ENCODE peak calls at places on chromosomes 12 and 14, in six cellular contexts. M, Q, J, B, D and G are unnamed samples.

GRCh38 chr12:61610143-61610542 is 650.1 kb upstream of the USP15 start:
- DNase-seq in M (no peak), Q (no peak), J (no peak), B (no peak), D (no peak), G (no peak)

GRCh38 chr14:61334197-61334701 is 12.9 kb downstream of the PRKCH start:
- DNase-seq in M (no peak), Q (no peak), J (no peak), B (no peak), D (no peak), G (no peak)

GRCh38 chr12:1919284-1919683 is 832 bp upstream of the CACNA2D4 start:
- DNase-seq in M (no peak), Q (peak; percentile 10), J (no peak), B (no peak), D (no peak), G (no peak)

GRCh38 chr14:34554540-34555250 is 15.2 kb upstream of the EAPP start:
- DNase-seq in M (peak; percentile 37), Q (peak; percentile 19), J (no peak), B (no peak), D (no peak), G (no peak)

GRCh38 chr14:94929354-94929753 is 159.4 kb upstream of the GSC start:
- DNase-seq in M (no peak), Q (no peak), J (no peak), B (no peak), D (no peak), G (no peak)

GRCh38 chr12:57004651-57005050 is 1.7 kb downstream of the ZBTB39 start:
- DNase-seq in M (no peak), Q (no peak), J (no peak), B (no peak), D (no peak), G (no peak)

GRCh38 chr12:49086116-49086515 is 8.5 kb downstream of the DHH start:
- DNase-seq in M (peak; percentile 76), Q (peak; percentile 69), J (no peak), B (no peak), D (no peak), G (no peak)

GRCh38 chr12:91651728-91652127 is 469.1 kb upstream of the DCN start:
- DNase-seq in M (no peak), Q (no peak), J (no peak), B (no peak), D (no peak), G (no peak)

GRCh38 chr12:128660532-128661215 is 163.1 kb downstream of the SLC15A4 start:
- DNase-seq in M (no peak), Q (no peak), J (no peak), B (no peak), D (no peak), G (no peak)

GRCh38 chr12:63882844-63883243 is 38.3 kb downstream of the SRGAP1 start:
- DNase-seq in M (peak; percentile 59), Q (no peak), J (no peak), B (no peak), D (no peak), G (no peak)

DNA sequence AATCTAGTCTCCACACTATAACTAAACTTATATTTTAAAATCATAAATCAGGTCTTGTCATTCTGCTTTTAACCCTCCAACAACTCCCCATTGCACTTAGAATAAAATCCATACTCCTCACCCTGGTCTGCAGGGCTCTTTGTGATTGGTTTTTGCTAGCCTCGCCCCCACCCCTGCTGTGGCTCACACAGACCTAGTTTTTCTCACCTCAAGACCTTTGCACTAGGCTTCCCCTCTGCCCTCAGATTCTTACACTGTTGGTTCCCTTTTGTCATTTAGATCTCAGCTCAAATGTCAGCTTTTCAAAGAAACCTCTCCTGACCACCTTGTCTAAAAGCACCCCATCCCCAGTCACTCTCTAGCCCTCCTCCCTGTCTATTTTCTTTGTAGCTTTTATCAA is 10.7 kb upstream of the LHX5 start:
- DNase-seq in M (no peak), Q (no peak), J (no peak), B (no peak), D (no peak), G (no peak)
- H3K27me3 ChIP-seq in M (peaks cover 25% of the 10 kb centered on the region), Q (no peaks in the 10 kb centered on the region), J (peaks cover 52% of the 10 kb centered on the region), B (peaks cover 8% of the 10 kb centered on the region), D (peaks cover 77% of the 10 kb centered on the region), G (peaks cover 71% of the 10 kb centered on the region)

GRCh38 chr12:6770094-6770493 is 2.2 kb upstream of the LAG3 start:
- DNase-seq in M (no peak), Q (no peak), J (no peak), B (no peak), D (no peak), G (no peak)

GRCh38 chr12:6768385-6769002 is 2.3 kb downstream of the PTMS start:
- DNase-seq in M (peak; percentile 33), Q (no peak), J (no peak), B (no peak), D (no peak), G (no peak)

GRCh38 chr12:6767592-6768384 is 1.6 kb downstream of the PTMS start:
- DNase-seq in M (peak; percentile 33), Q (peak; percentile 34), J (no peak), B (no peak), D (no peak), G (no peak)

GRCh38 chr12:6769681-6770080 is 2.6 kb upstream of the LAG3 start:
- DNase-seq in M (no peak), Q (no peak), J (no peak), B (no peak), D (no peak), G (no peak)

DNA sequence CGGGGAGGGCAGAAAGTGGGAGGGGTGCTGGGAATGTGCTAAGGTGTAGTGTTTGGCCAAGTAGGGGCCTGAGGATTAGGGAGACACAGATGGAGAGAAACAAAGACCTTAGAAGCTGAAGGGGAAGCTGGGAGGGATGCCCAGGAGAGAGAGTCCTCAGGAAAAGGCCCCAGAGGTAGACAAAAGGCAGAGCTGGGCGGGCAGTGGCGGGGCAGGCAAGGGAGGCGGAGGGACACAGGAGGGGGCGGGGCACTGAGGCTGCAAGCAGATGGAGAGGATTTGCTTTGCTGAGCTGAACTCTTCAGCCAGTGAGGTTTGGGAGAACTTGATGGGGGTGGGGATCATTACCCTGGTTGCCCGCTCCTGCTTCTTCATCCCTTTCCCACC is 2.8 kb downstream of the PTMS start:
- DNase-seq in M (peak; percentile 29), Q (peak; percentile 82), J (no peak), B (no peak), D (peak; percentile 58), G (no peak)
- TF ChIP-seq POLR2A in M (no peak), Q (no peak), J (no peak), B (no peak), D (no peak), G (no peak)

GRCh38 chr12:9253464-9253863 is 45.3 kb upstream of the PZP start:
- DNase-seq in M (no peak), Q (no peak), J (no peak), B (no peak), D (no peak), G (no peak)
- H3K27me3 ChIP-seq in M (no peaks in the 10 kb centered on the region), Q (no peaks in the 10 kb centered on the region), J (peaks cover 75% of the 10 kb centered on the region), B (no peaks in the 10 kb centered on the region), D (no peaks in the 10 kb centered on the region), G (no peaks in the 10 kb centered on the region)

GRCh38 chr12:89707992-89708792 is 446 bp downstream of the ATP2B1 start:
- DNase-seq in M (peak; percentile 17), Q (peak; percentile 45), J (no peak), B (no peak), D (peak; percentile 47), G (no peak)
- TF ChIP-seq POLR2A in M (no peak), Q (no peak), J (no peak), B (no peak), D (peak; percentile 93), G (no peak)

GRCh38 chr12:71441350-71441748 is 1.8 kb downstream of the LGR5 start:
- DNase-seq in M (no peak), Q (no peak), J (no peak), B (no peak), D (no peak), G (no peak)
- H3K27me3 ChIP-seq in M (peaks cover 39% of the 10 kb centered on the region), Q (no peaks in the 10 kb centered on the region), J (peaks cover 42% of the 10 kb centered on the region), B (peaks cover 8% of the 10 kb centered on the region), D (peaks cover 65% of the 10 kb centered on the region), G (peaks cover 31% of the 10 kb centered on the region)

DNA sequence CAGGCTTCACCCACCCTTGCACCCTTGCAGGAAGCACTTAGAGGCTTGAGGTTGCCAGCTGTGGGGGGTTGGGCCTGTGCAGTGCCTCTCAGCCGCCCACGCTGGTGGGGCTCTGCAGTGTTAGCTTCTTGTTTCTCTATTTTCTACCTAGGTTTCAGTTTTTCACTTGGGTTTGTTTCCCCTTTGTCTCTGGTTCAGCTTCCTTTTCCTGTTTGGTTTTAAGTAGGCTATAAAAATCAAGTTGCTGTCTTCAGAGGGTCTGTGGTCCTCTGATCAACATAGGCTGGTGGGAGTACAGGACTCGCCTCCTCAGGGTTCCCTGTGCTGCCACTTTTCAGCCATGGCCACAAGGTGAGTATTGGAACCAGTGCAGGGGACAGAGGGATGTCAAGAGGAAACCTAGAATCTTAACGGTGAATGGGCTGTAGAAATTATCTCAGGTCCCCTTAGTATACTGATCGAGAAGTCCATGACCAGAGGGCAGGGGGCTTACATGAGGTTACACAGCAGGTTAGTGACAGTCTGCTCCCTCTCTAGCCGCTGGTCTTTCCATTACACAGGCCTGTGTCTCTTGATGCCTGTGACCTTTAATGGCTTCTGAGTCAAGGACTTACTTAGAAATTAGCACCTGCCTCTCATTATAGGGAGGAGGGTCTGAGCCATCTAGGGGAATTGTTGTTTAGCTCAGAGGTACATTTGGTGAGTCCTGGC is at the start of gene EVL:
- DNase-seq in M (no peak), Q (no peak), J (no peak), B (no peak), D (peak; percentile 71), G (no peak)
- TF ChIP-seq POLR2A in M (no peak), Q (no peak), J (no peak), B (no peak), D (peak; percentile 60), G (no peak)